ENCODE peak calls at places on chromosomes 3 and 15, in seven cellular contexts. M is endothelial cell, V is progenitor cell of endocrine pancreas, U is right atrium auricular region, A is foreskin fibroblast, R is cardiac muscle cell, T is astrocyte of the spinal cord. O is an unnamed sample.
A peak's percentile ranks its signal among the peaks of the same experiment; 100 is the strongest.

GRCh38 chr3:59320080-59320479 is 270.3 kb upstream of the CFAP20DC start:
- DNase-seq in M (no peak), R (peak; percentile 2), U (no peak), A (no peak), V (no peak), T (no peak), O (no peak)

GRCh38 chr3:45870099-45870498 is 16.2 kb upstream of the CCR9 start:
- DNase-seq in U (no peak), T (no peak), M (no peak), V (no peak), A (no peak), R (no peak), O (no peak)

GRCh38 chr3:68964694-68965093 is 32.3 kb upstream of the TAFA4 start:
- DNase-seq in V (no peak), U (no peak), T (no peak), M (no peak), A (no peak), R (no peak), O (no peak)

GRCh38 chr3:13671536-13672233 is 122.8 kb downstream of the FBLN2 start:
- DNase-seq in A (no peak), R (no peak), M (no peak), V (no peak), T (no peak), U (no peak), O (peak; percentile 24)

GRCh38 chr3:186209810-186210752 is 101.2 kb upstream of the ETV5 start:
- DNase-seq in A (peak; percentile 66), R (no peak), U (no peak), V (no peak), T (peak; percentile 84), M (no peak), O (peak; percentile 11)

GRCh38 chr3:128906031-128906803 is 26.8 kb downstream of the ACAD9 start:
- DNase-seq in V (no peak), U (no peak), M (no peak), A (no peak), T (no peak), R (no peak), O (no peak)

GRCh38 chr15:74954515-74954914 is 2.1 kb downstream of the RPP25 start:
- DNase-seq in A (peak; percentile 56), R (peak; percentile 64), U (no peak), M (peak; percentile 22), V (no peak), T (peak; percentile 30), O (no peak)

GRCh38 chr15:41827290-41827879 is 507 bp upstream of the JMJD7 start:
- DNase-seq in R (peak; percentile 15), U (no peak), A (peak; percentile 55), V (no peak), M (no peak), T (no peak), O (no peak)

GRCh38 chr3:117080899-117081298 is 371.3 kb downstream of the TUSC7 start:
- DNase-seq in V (no peak), A (no peak), U (no peak), R (no peak), T (no peak), M (no peak), O (no peak)

GRCh38 chr15:71336671-71337070 is 221.4 kb downstream of the THSD4 start:
- DNase-seq in M (no peak), R (no peak), V (no peak), U (no peak), A (no peak), T (no peak), O (no peak)

GRCh38 chr3:194431553-194431952 is 32.5 kb upstream of the GP5 start:
- DNase-seq in U (no peak), A (no peak), T (no peak), R (no peak), M (no peak), V (no peak), O (no peak)

GRCh38 chr15:55031732-55032131 is 165.0 kb downstream of the RSL24D1 start:
- DNase-seq in U (no peak), T (no peak), A (no peak), V (no peak), M (no peak), R (no peak), O (no peak)
- TF ChIP-seq CTCF in U (no peak), T (no peak), A (no peak), V (no peak), M (no peak), R (no peak), O (no peak)

DNA sequence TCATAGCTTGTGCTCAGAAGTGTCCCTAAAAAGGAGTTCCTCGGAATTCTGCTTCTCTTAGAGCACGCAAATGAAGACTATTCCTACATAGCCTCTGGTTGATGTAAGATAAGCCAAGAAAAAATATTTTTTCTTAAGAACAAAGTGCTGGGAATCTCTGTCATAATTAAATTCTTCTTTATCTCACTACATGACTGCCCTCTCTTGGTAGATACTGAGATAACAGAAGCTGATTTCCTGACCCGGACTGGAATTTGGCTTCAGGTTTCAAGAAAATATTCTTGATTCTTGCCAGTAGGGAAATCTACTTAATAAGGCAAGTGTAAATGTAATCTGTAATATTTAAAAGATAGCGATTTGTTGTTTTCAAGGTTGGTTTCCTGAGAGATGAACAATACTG is 31.3 kb upstream of the SETMAR start:
- DNase-seq in R (no peak), M (no peak), V (no peak), A (peak; percentile 24), U (no peak), T (peak; percentile 52), O (no peak)
- TF ChIP-seq CTCF in R (no peak), M (peak; percentile 52), V (peak; percentile 70), A (peak; percentile 43), U (peak; percentile 51), T (peak; percentile 47), O (peak; percentile 40)

GRCh38 chr3:50620846-50621245 is 3.9 kb downstream of the MAPKAPK3 start:
- DNase-seq in A (peak; percentile 68), V (no peak), R (no peak), M (no peak), U (no peak), T (no peak), O (no peak)

GRCh38 chr3:50617096-50617791 is at the start of gene MAPKAPK3:
- DNase-seq in A (peak; percentile 58), R (peak; percentile 48), T (no peak), U (no peak), V (no peak), M (no peak), O (no peak)

GRCh38 chr3:50622881-50623280 is 5.9 kb downstream of the MAPKAPK3 start:
- DNase-seq in U (no peak), V (no peak), A (no peak), T (no peak), R (no peak), M (no peak), O (no peak)

GRCh38 chr3:50617911-50618481 is 1.0 kb downstream of the MAPKAPK3 start:
- DNase-seq in A (peak; percentile 49), M (no peak), U (no peak), V (no peak), R (no peak), T (no peak), O (no peak)

GRCh38 chr3:50620420-50620819 is 3.5 kb downstream of the MAPKAPK3 start:
- DNase-seq in M (no peak), A (no peak), U (no peak), V (no peak), T (no peak), R (no peak), O (no peak)
- TF ChIP-seq CTCF in M (no peak), A (no peak), U (no peak), V (no peak), T (no peak), R (no peak), O (no peak)

GRCh38 chr3:58288011-58288728 is 17.9 kb upstream of the RPP14 start:
- DNase-seq in M (no peak), V (no peak), R (no peak), T (no peak), U (no peak), A (no peak), O (no peak)
- TF ChIP-seq CTCF in M (no peak), V (no peak), R (no peak), T (no peak), U (no peak), A (no peak), O (no peak)

GRCh38 chr3:24521306-24522154 is 26.9 kb upstream of the THRB start:
- DNase-seq in A (peak; percentile 76), V (peak; percentile 44), M (peak; percentile 56), T (peak; percentile 40), R (peak; percentile 71), U (peak; percentile 60), O (no peak)
- TF ChIP-seq CTCF in A (no peak), V (no peak), M (no peak), T (no peak), R (peak; percentile 9), U (peak; percentile 44), O (peak; percentile 4)

GRCh38 chr15:86624261-86625036 is 544.8 kb downstream of the AGBL1 start:
- DNase-seq in U (peak; percentile 72), A (peak; percentile 25), T (peak; percentile 90), R (peak; percentile 89), M (peak; percentile 71), V (peak; percentile 19), O (peak; percentile 2)
- TF ChIP-seq CTCF in U (peak; percentile 66), A (no peak), T (peak; percentile 57), R (peak; percentile 24), M (peak; percentile 48), V (peak; percentile 65), O (peak; percentile 6)